ENCODE peak calls at places on chromosome 16, in nine cellular contexts. One of them, this sample, is unnamed.
A peak's percentile ranks its signal among the peaks of the same experiment; 100 is the strongest.

GRCh38 chr16:16890964-16891363 is 512.0 kb downstream of the NPIPA7 start:
- DNase-seq in MM.1S: no peak
- DNase-seq in tibial artery: no peak
- DNase-seq in Caco-2: no peak
- DNase-seq in GM23248: no peak
- DNase-seq in body of pancreas: no peak
- DNase-seq in Karpas-422: peak; percentile 48
- DNase-seq in kidney epithelial cell: no peak
- DNase-seq in left ventricle myocardium inferior: no peak
- DNase-seq in this sample: no peak

GRCh38 chr16:50367777-50368409 is 895 bp downstream of the BRD7 start:
- DNase-seq in tibial artery: no peak
- DNase-seq in Caco-2: no peak
- DNase-seq in Karpas-422: no peak
- DNase-seq in MM.1S: no peak
- DNase-seq in GM23248: peak; percentile 58
- DNase-seq in kidney epithelial cell: no peak
- DNase-seq in body of pancreas: no peak
- DNase-seq in left ventricle myocardium inferior: no peak
- DNase-seq in this sample: peak; percentile 65

GRCh38 chr16:30526137-30526822 is at the start of gene ZNF768:
- DNase-seq in GM23248: peak; percentile 62
- DNase-seq in MM.1S: no peak
- DNase-seq in Caco-2: peak; percentile 52
- DNase-seq in kidney epithelial cell: no peak
- DNase-seq in left ventricle myocardium inferior: peak; percentile 39
- DNase-seq in tibial artery: no peak
- DNase-seq in body of pancreas: peak; percentile 29
- DNase-seq in Karpas-422: peak; percentile 68
- DNase-seq in this sample: no peak

GRCh38 chr16:67198238-67198734 is 645 bp upstream of the ELMO3 start:
- DNase-seq in left ventricle myocardium inferior: no peak
- DNase-seq in MM.1S: no peak
- DNase-seq in GM23248: peak; percentile 65
- DNase-seq in Caco-2: no peak
- DNase-seq in kidney epithelial cell: no peak
- DNase-seq in tibial artery: no peak
- DNase-seq in Karpas-422: peak; percentile 82
- DNase-seq in body of pancreas: peak; percentile 55
- DNase-seq in this sample: peak; percentile 82

GRCh38 chr16:69329369-69330285 is 761 bp downstream of the PDF start:
- DNase-seq in tibial artery: no peak
- DNase-seq in body of pancreas: peak; percentile 62
- DNase-seq in Karpas-422: peak; percentile 72
- DNase-seq in GM23248: peak; percentile 53
- DNase-seq in Caco-2: peak; percentile 55
- DNase-seq in left ventricle myocardium inferior: no peak
- DNase-seq in kidney epithelial cell: no peak
- DNase-seq in MM.1S: peak; percentile 59
- DNase-seq in this sample: peak; percentile 60

GRCh38 chr16:63617990-63618763 is 1503.7 kb downstream of the CDH11 start:
- DNase-seq in tibial artery: no peak
- DNase-seq in Karpas-422: no peak
- DNase-seq in left ventricle myocardium inferior: peak; percentile 26
- DNase-seq in GM23248: no peak
- DNase-seq in Caco-2: no peak
- DNase-seq in kidney epithelial cell: no peak
- DNase-seq in MM.1S: no peak
- DNase-seq in body of pancreas: peak; percentile 68
- DNase-seq in this sample: peak; percentile 20

GRCh38 chr16:35195864-35196216 is 1736.4 kb downstream of the TP53TG3F start:
- DNase-seq in left ventricle myocardium inferior: no peak
- DNase-seq in MM.1S: no peak
- DNase-seq in GM23248: no peak
- DNase-seq in Caco-2: no peak
- DNase-seq in tibial artery: no peak
- DNase-seq in Karpas-422: no peak
- DNase-seq in kidney epithelial cell: no peak
- DNase-seq in body of pancreas: no peak
- DNase-seq in this sample: no peak

GRCh38 chr16:66476328-66477027 is 49.4 kb downstream of the BEAN1 start:
- DNase-seq in tibial artery: no peak
- DNase-seq in GM23248: peak; percentile 27
- DNase-seq in Karpas-422: peak; percentile 86
- DNase-seq in MM.1S: peak; percentile 55
- DNase-seq in kidney epithelial cell: no peak
- DNase-seq in body of pancreas: peak; percentile 37
- DNase-seq in Caco-2: no peak
- DNase-seq in left ventricle myocardium inferior: no peak
- DNase-seq in this sample: no peak

GRCh38 chr16:81945665-81946064 is 65.6 kb downstream of the SDR42E1 start:
- DNase-seq in kidney epithelial cell: no peak
- DNase-seq in GM23248: peak; percentile 78
- DNase-seq in Karpas-422: no peak
- DNase-seq in MM.1S: no peak
- DNase-seq in Caco-2: no peak
- DNase-seq in body of pancreas: no peak
- DNase-seq in left ventricle myocardium inferior: no peak
- DNase-seq in tibial artery: peak; percentile 9
- DNase-seq in this sample: no peak

GRCh38 chr16:55091213-55091870 is 160.7 kb downstream of the IRX5 start:
- DNase-seq in left ventricle myocardium inferior: no peak
- DNase-seq in GM23248: no peak
- DNase-seq in body of pancreas: no peak
- DNase-seq in Caco-2: no peak
- DNase-seq in kidney epithelial cell: no peak
- DNase-seq in MM.1S: no peak
- DNase-seq in Karpas-422: no peak
- DNase-seq in tibial artery: no peak
- DNase-seq in this sample: no peak

GRCh38 chr16:6300523-6300922 is 1032.1 kb upstream of the RBFOX1 start:
- DNase-seq in Caco-2: no peak
- DNase-seq in Karpas-422: no peak
- DNase-seq in MM.1S: no peak
- DNase-seq in tibial artery: no peak
- DNase-seq in body of pancreas: no peak
- DNase-seq in left ventricle myocardium inferior: no peak
- DNase-seq in kidney epithelial cell: no peak
- DNase-seq in GM23248: no peak
- DNase-seq in this sample: no peak

GRCh38 chr16:46817961-46818360 is 13.0 kb downstream of the C16orf87 start:
- DNase-seq in tibial artery: no peak
- DNase-seq in Karpas-422: no peak
- DNase-seq in GM23248: peak; percentile 31
- DNase-seq in Caco-2: no peak
- DNase-seq in left ventricle myocardium inferior: no peak
- DNase-seq in body of pancreas: no peak
- DNase-seq in kidney epithelial cell: no peak
- DNase-seq in MM.1S: no peak
- DNase-seq in this sample: no peak

GRCh38 chr16:19008245-19008644 is 24.5 kb downstream of the TMC7 start:
- DNase-seq in body of pancreas: no peak
- DNase-seq in GM23248: peak; percentile 81
- DNase-seq in Karpas-422: no peak
- DNase-seq in left ventricle myocardium inferior: no peak
- DNase-seq in kidney epithelial cell: peak; percentile 37
- DNase-seq in Caco-2: no peak
- DNase-seq in tibial artery: no peak
- DNase-seq in MM.1S: no peak
- DNase-seq in this sample: peak; percentile 72

GRCh38 chr16:57013268-57013667 is 23.9 kb downstream of the NLRC5 start:
- DNase-seq in MM.1S: no peak
- DNase-seq in body of pancreas: no peak
- DNase-seq in GM23248: peak; percentile 76
- DNase-seq in kidney epithelial cell: peak; percentile 58
- DNase-seq in tibial artery: no peak
- DNase-seq in Caco-2: no peak
- DNase-seq in left ventricle myocardium inferior: no peak
- DNase-seq in Karpas-422: no peak
- DNase-seq in this sample: peak; percentile 46

GRCh38 chr16:86222541-86222940 is 287.8 kb upstream of the FOXF1 start:
- DNase-seq in GM23248: peak; percentile 61
- DNase-seq in Caco-2: no peak
- DNase-seq in Karpas-422: no peak
- DNase-seq in MM.1S: no peak
- DNase-seq in body of pancreas: no peak
- DNase-seq in left ventricle myocardium inferior: no peak
- DNase-seq in tibial artery: no peak
- DNase-seq in kidney epithelial cell: no peak
- DNase-seq in this sample: no peak
- H3K4me3 ChIP-seq in GM23248: peak overlapping the region; percentile 62
- H3K4me3 ChIP-seq in Caco-2: no peak overlapping the region
- H3K4me3 ChIP-seq in Karpas-422: no peak overlapping the region
- H3K4me3 ChIP-seq in MM.1S: no peak overlapping the region
- H3K4me3 ChIP-seq in body of pancreas: no peak overlapping the region
- H3K4me3 ChIP-seq in left ventricle myocardium inferior: no peak overlapping the region
- H3K4me3 ChIP-seq in tibial artery: no peak overlapping the region
- H3K4me3 ChIP-seq in kidney epithelial cell: no peak overlapping the region
- H3K4me3 ChIP-seq in this sample: no peak overlapping the region

DNA sequence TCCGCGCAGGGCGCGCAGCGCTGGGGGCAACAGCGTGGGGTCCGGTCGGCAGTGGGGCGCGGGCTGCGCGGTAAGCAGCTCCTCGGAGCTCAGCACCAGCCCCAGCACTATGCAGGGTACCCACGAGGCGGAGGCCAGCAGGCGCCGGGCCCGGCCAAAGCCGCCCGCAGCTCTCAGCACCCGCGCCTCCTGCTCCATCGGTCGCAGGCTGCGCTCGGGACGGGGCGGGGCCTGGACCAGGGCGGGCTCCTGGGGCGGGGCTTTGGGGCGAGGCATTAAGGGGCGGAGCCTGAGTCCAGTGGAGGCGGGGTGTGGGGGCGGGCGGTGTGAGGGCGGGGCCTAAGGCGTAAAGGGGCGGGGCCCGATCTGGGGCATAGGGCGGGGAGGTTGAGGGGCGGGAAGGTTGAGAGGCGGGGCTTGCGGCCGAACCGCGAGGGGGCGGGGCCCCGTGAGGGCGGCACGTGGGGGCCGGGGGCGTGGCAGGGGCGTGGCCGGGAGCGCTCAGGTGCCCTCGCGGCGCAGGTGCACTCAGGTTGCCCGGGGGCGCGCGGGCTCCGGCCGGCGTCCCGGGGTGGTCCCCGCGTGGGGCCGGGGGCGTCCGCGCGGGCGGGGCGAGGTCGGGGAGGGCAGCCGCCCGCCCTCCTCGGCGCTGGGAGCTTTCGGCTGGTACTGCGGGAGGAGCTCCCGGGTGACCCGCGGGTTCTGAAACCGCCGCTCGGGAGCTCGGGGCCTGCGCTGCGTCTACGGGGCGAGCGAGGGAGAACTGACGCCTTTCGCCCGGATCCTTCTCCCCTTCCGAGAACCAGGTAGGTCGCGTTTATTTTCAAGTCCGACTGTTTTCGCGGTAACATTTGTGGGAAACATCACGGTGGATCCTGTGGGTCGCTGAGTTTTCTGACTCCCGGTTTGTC is 1.4 kb upstream of the SLC22A31 start:
- DNase-seq in tibial artery: no peak
- DNase-seq in body of pancreas: peak; percentile 94
- DNase-seq in Karpas-422: peak; percentile 42
- DNase-seq in Caco-2: peak; percentile 94
- DNase-seq in kidney epithelial cell: no peak
- DNase-seq in GM23248: peak; percentile 84
- DNase-seq in left ventricle myocardium inferior: peak; percentile 51
- DNase-seq in MM.1S: no peak
- DNase-seq in this sample: peak; percentile 87
- H3K4me3 ChIP-seq in tibial artery: peak overlapping the region; percentile 2
- H3K4me3 ChIP-seq in body of pancreas: no peak overlapping the region
- H3K4me3 ChIP-seq in Karpas-422: no peak overlapping the region
- H3K4me3 ChIP-seq in Caco-2: peak overlapping the region; percentile 62
- H3K4me3 ChIP-seq in kidney epithelial cell: peak overlapping the region; percentile 18
- H3K4me3 ChIP-seq in GM23248: peak overlapping the region; percentile 26
- H3K4me3 ChIP-seq in left ventricle myocardium inferior: peak overlapping the region; percentile 51
- H3K4me3 ChIP-seq in MM.1S: no peak overlapping the region
- H3K4me3 ChIP-seq in this sample: no peak overlapping the region

GRCh38 chr16:23863511-23864422 is 28.0 kb downstream of the PRKCB start:
- DNase-seq in kidney epithelial cell: no peak
- DNase-seq in GM23248: no peak
- DNase-seq in tibial artery: no peak
- DNase-seq in left ventricle myocardium inferior: no peak
- DNase-seq in MM.1S: peak; percentile 77
- DNase-seq in Caco-2: no peak
- DNase-seq in Karpas-422: peak; percentile 91
- DNase-seq in body of pancreas: no peak
- DNase-seq in this sample: no peak
- H3K4me3 ChIP-seq in kidney epithelial cell: no peak overlapping the region
- H3K4me3 ChIP-seq in GM23248: no peak overlapping the region
- H3K4me3 ChIP-seq in tibial artery: peak overlapping the region; percentile 1
- H3K4me3 ChIP-seq in left ventricle myocardium inferior: peak overlapping the region; percentile 14
- H3K4me3 ChIP-seq in MM.1S: peak overlapping the region; percentile 54
- H3K4me3 ChIP-seq in Caco-2: no peak overlapping the region
- H3K4me3 ChIP-seq in Karpas-422: peak overlapping the region; percentile 58
- H3K4me3 ChIP-seq in body of pancreas: no peak overlapping the region
- H3K4me3 ChIP-seq in this sample: no peak overlapping the region

GRCh38 chr16:73064227-73064995 is 16.5 kb upstream of the ZFHX3 start:
- DNase-seq in MM.1S: no peak
- DNase-seq in Karpas-422: peak; percentile 40
- DNase-seq in body of pancreas: no peak
- DNase-seq in kidney epithelial cell: no peak
- DNase-seq in tibial artery: peak; percentile 78
- DNase-seq in GM23248: peak; percentile 89
- DNase-seq in Caco-2: no peak
- DNase-seq in left ventricle myocardium inferior: peak; percentile 39
- DNase-seq in this sample: peak; percentile 83

GRCh38 chr16:73062640-73063283 is 14.8 kb upstream of the ZFHX3 start:
- DNase-seq in MM.1S: no peak
- DNase-seq in left ventricle myocardium inferior: no peak
- DNase-seq in tibial artery: peak; percentile 70
- DNase-seq in Karpas-422: no peak
- DNase-seq in kidney epithelial cell: no peak
- DNase-seq in Caco-2: no peak
- DNase-seq in body of pancreas: no peak
- DNase-seq in GM23248: no peak
- DNase-seq in this sample: no peak

GRCh38 chr16:73064996-73065349 is 17.0 kb upstream of the ZFHX3 start:
- DNase-seq in left ventricle myocardium inferior: no peak
- DNase-seq in tibial artery: peak; percentile 84
- DNase-seq in Caco-2: no peak
- DNase-seq in MM.1S: no peak
- DNase-seq in Karpas-422: no peak
- DNase-seq in GM23248: no peak
- DNase-seq in kidney epithelial cell: no peak
- DNase-seq in body of pancreas: no peak
- DNase-seq in this sample: no peak

GRCh38 chr16:73063284-73063733 is 15.4 kb upstream of the ZFHX3 start:
- DNase-seq in GM23248: no peak
- DNase-seq in Karpas-422: no peak
- DNase-seq in Caco-2: no peak
- DNase-seq in MM.1S: no peak
- DNase-seq in left ventricle myocardium inferior: no peak
- DNase-seq in body of pancreas: no peak
- DNase-seq in kidney epithelial cell: no peak
- DNase-seq in tibial artery: peak; percentile 64
- DNase-seq in this sample: no peak

DNA sequence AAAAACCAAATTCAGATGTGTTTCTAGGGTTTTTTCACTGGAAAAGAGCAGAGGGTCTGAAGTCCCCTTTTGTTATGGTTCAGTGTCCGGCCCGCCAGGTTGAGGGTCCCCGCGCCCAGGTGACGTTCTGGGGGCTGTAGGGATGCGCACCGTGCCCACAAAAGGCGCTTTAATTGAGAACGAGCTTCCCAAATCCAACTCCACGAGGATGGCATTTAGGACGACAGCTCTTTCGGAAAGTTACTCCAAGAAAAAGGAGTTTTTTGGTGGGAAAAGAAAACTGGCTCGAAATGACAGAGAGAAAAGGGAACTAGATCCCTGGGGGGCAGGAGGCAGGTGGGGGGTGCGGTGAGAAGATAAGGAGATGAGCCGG is 15.9 kb upstream of the ZFHX3 start:
- DNase-seq in Karpas-422: peak; percentile 19
- DNase-seq in body of pancreas: no peak
- DNase-seq in kidney epithelial cell: no peak
- DNase-seq in left ventricle myocardium inferior: no peak
- DNase-seq in MM.1S: no peak
- DNase-seq in Caco-2: no peak
- DNase-seq in tibial artery: no peak
- DNase-seq in GM23248: no peak
- DNase-seq in this sample: no peak
- H3K4me3 ChIP-seq in Karpas-422: no peak overlapping the region
- H3K4me3 ChIP-seq in body of pancreas: no peak overlapping the region
- H3K4me3 ChIP-seq in kidney epithelial cell: no peak overlapping the region
- H3K4me3 ChIP-seq in left ventricle myocardium inferior: peak overlapping the region; percentile 61
- H3K4me3 ChIP-seq in MM.1S: no peak overlapping the region
- H3K4me3 ChIP-seq in Caco-2: no peak overlapping the region
- H3K4me3 ChIP-seq in tibial artery: peak overlapping the region; percentile 88
- H3K4me3 ChIP-seq in GM23248: peak overlapping the region; percentile 72
- H3K4me3 ChIP-seq in this sample: no peak overlapping the region